ENCODE peak calls at places on chromosomes 13 and 19, in four cellular contexts. One of them, this sample, is unnamed.
A peak's percentile ranks its signal among the peaks of the same experiment; 100 is the strongest.

GRCh38 chr19:50720921-50721291 is 1.3 kb upstream of the SHANK1 start:
- DNase-seq in GM12878: no peak
- DNase-seq in K562: no peak
- DNase-seq in HepG2: no peak
- DNase-seq in this sample: no peak

GRCh38 chr13:40981361-40981760 is 37.8 kb downstream of the ELF1 start:
- DNase-seq in GM12878: no peak
- DNase-seq in HepG2: no peak
- DNase-seq in K562: no peak
- DNase-seq in this sample: no peak

GRCh38 chr13:37360556-37360955 is 238.0 kb downstream of the POSTN start:
- DNase-seq in HepG2: no peak
- DNase-seq in K562: no peak
- DNase-seq in GM12878: no peak
- DNase-seq in this sample: no peak

GRCh38 chr19:36003284-36003683 is 5.3 kb downstream of the SYNE4 start:
- DNase-seq in HepG2: no peak
- DNase-seq in K562: no peak
- DNase-seq in GM12878: no peak
- DNase-seq in this sample: no peak

GRCh38 chr13:85724554-85725432 is 74.4 kb downstream of the SLITRK6 start:
- DNase-seq in HepG2: no peak
- DNase-seq in K562: no peak
- DNase-seq in GM12878: no peak
- DNase-seq in this sample: no peak

GRCh38 chr13:99614465-99614885 is 113.2 kb downstream of the TM9SF2 start:
- DNase-seq in HepG2: peak; percentile 76
- DNase-seq in K562: no peak
- DNase-seq in GM12878: no peak
- DNase-seq in this sample: peak; percentile 66

GRCh38 chr13:34506796-34507195 is 435.3 kb upstream of the NBEA start:
- DNase-seq in HepG2: no peak
- DNase-seq in GM12878: no peak
- DNase-seq in K562: no peak
- DNase-seq in this sample: no peak

GRCh38 chr13:31046711-31047279 is 114.3 kb downstream of the TEX26 start:
- DNase-seq in K562: no peak
- DNase-seq in HepG2: no peak
- DNase-seq in GM12878: no peak
- DNase-seq in this sample: no peak

GRCh38 chr13:97621631-97622030 is 187.7 kb downstream of the RAP2A start:
- DNase-seq in K562: no peak
- DNase-seq in GM12878: no peak
- DNase-seq in HepG2: no peak
- DNase-seq in this sample: peak; percentile 56

GRCh38 chr13:78190296-78190695 is 271.7 kb upstream of the EDNRB start:
- DNase-seq in HepG2: no peak
- DNase-seq in K562: no peak
- DNase-seq in GM12878: no peak
- DNase-seq in this sample: no peak

GRCh38 chr13:114078501-114079451 is 53.6 kb downstream of the RASA3 start:
- DNase-seq in K562: no peak
- DNase-seq in HepG2: no peak
- DNase-seq in GM12878: no peak
- DNase-seq in this sample: no peak

GRCh38 chr19:35449347-35450043 is 1.4 kb downstream of the FFAR2 start:
- DNase-seq in HepG2: no peak
- DNase-seq in K562: no peak
- DNase-seq in GM12878: no peak
- DNase-seq in this sample: no peak

GRCh38 chr13:107942030-107942617 is 273.2 kb downstream of the LIG4 start:
- DNase-seq in HepG2: no peak
- DNase-seq in GM12878: no peak
- DNase-seq in K562: peak; percentile 83
- DNase-seq in this sample: no peak

GRCh38 chr13:50123862-50124535 is 108.8 kb downstream of the KCNRG start:
- DNase-seq in GM12878: no peak
- DNase-seq in HepG2: peak; percentile 90
- DNase-seq in K562: peak; percentile 92
- DNase-seq in this sample: peak; percentile 89

GRCh38 chr13:112001571-112001970 is 65.4 kb upstream of the SOX1 start:
- DNase-seq in HepG2: no peak
- DNase-seq in K562: no peak
- DNase-seq in GM12878: no peak
- DNase-seq in this sample: no peak

GRCh38 chr13:112783946-112784500 is 94.2 kb downstream of the ATP11A start:
- DNase-seq in K562: no peak
- DNase-seq in HepG2: no peak
- DNase-seq in GM12878: no peak
- DNase-seq in this sample: no peak

GRCh38 chr19:3710265-3710812 is 2.2 kb downstream of the TJP3 start:
- DNase-seq in HepG2: peak; percentile 90
- DNase-seq in K562: peak; percentile 49
- DNase-seq in GM12878: no peak
- DNase-seq in this sample: peak; percentile 68

GRCh38 chr19:50994129-50994528 is 7.3 kb downstream of the KLK8 start:
- DNase-seq in HepG2: no peak
- DNase-seq in K562: peak; percentile 70
- DNase-seq in GM12878: peak; percentile 2
- DNase-seq in this sample: no peak

GRCh38 chr13:66077286-66077685 is 1152.8 kb downstream of the PCDH9 start:
- DNase-seq in HepG2: no peak
- DNase-seq in K562: no peak
- DNase-seq in GM12878: no peak
- DNase-seq in this sample: no peak

GRCh38 chr13:30113983-30114491 is 193.3 kb downstream of the KATNAL1 start:
- DNase-seq in HepG2: peak; percentile 12
- DNase-seq in GM12878: no peak
- DNase-seq in K562: peak; percentile 13
- DNase-seq in this sample: peak; percentile 32

GRCh38 chr19:6551607-6552450 is 21.0 kb downstream of the TNFSF9 start:
- DNase-seq in HepG2: peak; percentile 45
- DNase-seq in GM12878: no peak
- DNase-seq in K562: peak; percentile 85
- DNase-seq in this sample: peak; percentile 92

GRCh38 chr19:36160821-36161596 is 8.8 kb upstream of the COX7A1 start:
- DNase-seq in GM12878: no peak
- DNase-seq in K562: no peak
- DNase-seq in HepG2: no peak
- DNase-seq in this sample: peak; percentile 57

GRCh38 chr19:45276284-45276687 is 25.2 kb downstream of the MARK4 start:
- DNase-seq in GM12878: no peak
- DNase-seq in HepG2: peak; percentile 87
- DNase-seq in K562: no peak
- DNase-seq in this sample: no peak

GRCh38 chr19:3679138-3679537 is 21.1 kb downstream of the PIP5K1C start:
- DNase-seq in GM12878: no peak
- DNase-seq in HepG2: no peak
- DNase-seq in K562: no peak
- DNase-seq in this sample: no peak

GRCh38 chr13:31742102-31742695 is 2.9 kb downstream of the RXFP2 start:
- DNase-seq in GM12878: peak; percentile 8
- DNase-seq in HepG2: peak; percentile 28
- DNase-seq in K562: peak; percentile 53
- DNase-seq in this sample: peak; percentile 87

GRCh38 chr19:17829855-17830566 is 8.7 kb upstream of the INSL3 start:
- DNase-seq in GM12878: no peak
- DNase-seq in K562: peak; percentile 88
- DNase-seq in HepG2: no peak
- DNase-seq in this sample: peak; percentile 94

GRCh38 chr13:83325454-83325853 is 556.8 kb downstream of the SLITRK1 start:
- DNase-seq in HepG2: no peak
- DNase-seq in K562: no peak
- DNase-seq in GM12878: no peak
- DNase-seq in this sample: no peak

GRCh38 chr19:58196911-58197616 is 14.2 kb downstream of the ZNF274 start:
- DNase-seq in GM12878: no peak
- DNase-seq in HepG2: peak; percentile 10
- DNase-seq in K562: no peak
- DNase-seq in this sample: peak; percentile 12

GRCh38 chr19:46481187-46481586 is 9.8 kb upstream of the PNMA8A start:
- DNase-seq in HepG2: no peak
- DNase-seq in GM12878: no peak
- DNase-seq in K562: no peak
- DNase-seq in this sample: no peak

GRCh38 chr19:14476663-14477401 is 1.7 kb upstream of the PTGER1 start:
- DNase-seq in HepG2: no peak
- DNase-seq in K562: peak; percentile 63
- DNase-seq in GM12878: no peak
- DNase-seq in this sample: no peak

GRCh38 chr19:37905936-37906867 is at the start of gene WDR87:
- DNase-seq in GM12878: no peak
- DNase-seq in HepG2: peak; percentile 51
- DNase-seq in K562: peak; percentile 73
- DNase-seq in this sample: peak; percentile 94

GRCh38 chr19:50921391-50922315 is 10.5 kb upstream of the KLK4 start:
- DNase-seq in GM12878: no peak
- DNase-seq in HepG2: no peak
- DNase-seq in K562: no peak
- DNase-seq in this sample: peak; percentile 36

GRCh38 chr19:7700128-7700470 is 1.8 kb downstream of the FCER2 start:
- DNase-seq in HepG2: no peak
- DNase-seq in GM12878: no peak
- DNase-seq in K562: no peak
- DNase-seq in this sample: no peak

GRCh38 chr13:51614350-51614786 is 30.1 kb downstream of the WDFY2 start:
- DNase-seq in GM12878: peak; percentile 56
- DNase-seq in K562: no peak
- DNase-seq in HepG2: no peak
- DNase-seq in this sample: no peak

DNA sequence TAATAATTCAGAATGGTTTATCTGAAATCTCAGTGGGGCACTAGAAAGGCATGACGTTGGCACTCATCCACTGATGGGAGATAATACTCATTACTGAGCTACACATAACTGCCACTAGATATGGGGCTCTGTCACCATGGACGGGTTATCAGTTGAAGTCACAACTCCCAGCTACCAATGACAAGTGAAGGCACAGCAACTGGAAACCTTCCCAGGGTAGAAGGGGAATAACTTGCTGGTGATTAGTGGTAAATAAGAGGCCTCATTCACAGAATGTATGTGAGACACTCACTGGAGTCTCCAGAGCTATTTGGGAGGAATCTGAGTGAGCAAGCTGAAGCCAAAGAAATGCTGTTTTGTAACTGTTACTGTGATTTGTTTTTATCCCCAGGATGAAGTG is 249.6 kb downstream of the ENOX1 start:
- DNase-seq in GM12878: no peak
- DNase-seq in HepG2: no peak
- DNase-seq in K562: no peak
- DNase-seq in this sample: no peak
- TF ChIP-seq JUNB in GM12878: no peak
- TF ChIP-seq JUNB in HepG2: no peak
- TF ChIP-seq JUNB in K562: no peak
- TF ChIP-seq JUNB in this sample: no peak

GRCh38 chr19:43797556-43797955 is 4.7 kb downstream of the LYPD5 start:
- DNase-seq in HepG2: no peak
- DNase-seq in K562: no peak
- DNase-seq in GM12878: no peak
- DNase-seq in this sample: no peak
- H3K27me3 ChIP-seq in HepG2: peaks cover 4% of the 10 kb centered on the region
- H3K27me3 ChIP-seq in K562: peaks cover 17% of the 10 kb centered on the region
- H3K27me3 ChIP-seq in GM12878: no peaks in the 10 kb centered on the region
- H3K27me3 ChIP-seq in this sample: peaks cover 48% of the 10 kb centered on the region

GRCh38 chr19:11649941-11650340 is 52.7 kb downstream of the ZNF627 start:
- DNase-seq in GM12878: no peak
- DNase-seq in HepG2: no peak
- DNase-seq in K562: no peak
- DNase-seq in this sample: no peak
- TF ChIP-seq JUNB in GM12878: no peak
- TF ChIP-seq JUNB in HepG2: no peak
- TF ChIP-seq JUNB in K562: no peak
- TF ChIP-seq JUNB in this sample: no peak

DNA sequence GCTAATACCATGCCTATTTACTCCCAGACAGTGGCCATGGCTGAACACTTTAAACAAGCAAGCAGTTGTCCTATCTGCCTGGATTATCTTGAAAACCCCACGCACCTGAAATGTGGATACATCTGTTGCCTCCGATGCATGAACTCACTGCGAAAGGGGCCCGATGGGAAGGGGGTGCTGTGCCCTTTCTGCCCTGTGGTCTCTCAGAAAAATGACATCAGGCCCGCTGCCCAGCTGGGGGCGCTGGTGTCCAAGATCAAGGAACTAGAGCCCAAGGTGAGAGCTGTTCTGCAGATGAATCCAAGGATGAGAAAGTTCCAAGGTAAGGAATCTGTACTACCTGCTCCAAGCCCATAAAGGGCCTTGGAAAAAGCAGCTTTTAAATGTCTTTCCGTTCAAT is 8.6 kb downstream of the RFPL4AL1 start:
- DNase-seq in K562: peak; percentile 36
- DNase-seq in GM12878: no peak
- DNase-seq in HepG2: no peak
- DNase-seq in this sample: peak; percentile 12
- H3K27me3 ChIP-seq in K562: peaks cover 34% of the 10 kb centered on the region
- H3K27me3 ChIP-seq in GM12878: no peaks in the 10 kb centered on the region
- H3K27me3 ChIP-seq in HepG2: peaks cover 14% of the 10 kb centered on the region
- H3K27me3 ChIP-seq in this sample: no peaks in the 10 kb centered on the region

GRCh38 chr19:678791-679388 is 2.7 kb downstream of the FSTL3 start:
- DNase-seq in K562: no peak
- DNase-seq in HepG2: no peak
- DNase-seq in GM12878: no peak
- DNase-seq in this sample: no peak
- TF ChIP-seq JUNB in K562: no peak
- TF ChIP-seq JUNB in HepG2: no peak
- TF ChIP-seq JUNB in GM12878: no peak
- TF ChIP-seq JUNB in this sample: no peak

DNA sequence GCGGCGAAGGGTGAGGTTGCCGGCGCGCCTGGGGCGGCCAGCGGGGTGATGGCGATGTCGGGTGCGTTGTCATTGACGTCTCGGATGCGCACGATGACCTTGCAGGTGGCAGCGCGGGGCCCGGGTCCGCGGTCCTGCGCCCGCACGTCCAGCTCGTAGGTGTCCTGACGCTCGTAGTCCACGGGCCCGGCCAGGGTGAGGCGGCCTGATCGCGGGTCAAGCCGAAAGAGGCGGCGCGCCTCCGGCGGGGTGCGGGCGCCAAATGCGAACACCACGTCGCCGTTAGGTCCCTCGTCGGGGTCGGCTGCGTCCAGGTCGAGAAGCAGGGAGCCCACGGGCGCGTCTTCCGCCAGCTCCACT is 1.1 kb downstream of the PCDH8 start:
- DNase-seq in HepG2: no peak
- DNase-seq in K562: no peak
- DNase-seq in GM12878: no peak
- DNase-seq in this sample: no peak
- H3K27me3 ChIP-seq in HepG2: peaks cover 10% of the 10 kb centered on the region
- H3K27me3 ChIP-seq in K562: no peaks in the 10 kb centered on the region
- H3K27me3 ChIP-seq in GM12878: peaks cover 6% of the 10 kb centered on the region
- H3K27me3 ChIP-seq in this sample: peaks cover 68% of the 10 kb centered on the region